ENCODE peak calls at places on chromosomes 3 and 15, in ten cellular contexts. One of them, this sample, is unnamed.
A peak's percentile ranks its signal among the peaks of the same experiment; 100 is the strongest.

GRCh38 chr3:127288343-127288742 is 497 bp upstream of the PRR20G start:
- DNase-seq in uterus: no peak
- DNase-seq in CD8-positive, alpha-beta T cell: no peak
- DNase-seq in cardiac muscle cell: no peak
- DNase-seq in astrocyte: no peak
- DNase-seq in aorta: no peak
- DNase-seq in Peyer's patch: no peak
- DNase-seq in NT2/D1: no peak
- DNase-seq in neural progenitor cell: no peak
- DNase-seq in HCT116: no peak
- DNase-seq in this sample: peak; percentile 53

GRCh38 chr15:99729920-99730319 is 3.3 kb downstream of the LYSMD4 start:
- DNase-seq in uterus: peak; percentile 47
- DNase-seq in CD8-positive, alpha-beta T cell: no peak
- DNase-seq in cardiac muscle cell: peak; percentile 56
- DNase-seq in astrocyte: peak; percentile 16
- DNase-seq in aorta: no peak
- DNase-seq in Peyer's patch: no peak
- DNase-seq in NT2/D1: no peak
- DNase-seq in neural progenitor cell: peak; percentile 54
- DNase-seq in HCT116: no peak
- DNase-seq in this sample: no peak

GRCh38 chr15:65110676-65111292 is 4.2 kb downstream of the UBAP1L start:
- DNase-seq in uterus: no peak
- DNase-seq in CD8-positive, alpha-beta T cell: no peak
- DNase-seq in cardiac muscle cell: no peak
- DNase-seq in astrocyte: peak; percentile 66
- DNase-seq in aorta: no peak
- DNase-seq in Peyer's patch: no peak
- DNase-seq in NT2/D1: no peak
- DNase-seq in neural progenitor cell: peak; percentile 23
- DNase-seq in HCT116: no peak
- DNase-seq in this sample: no peak

GRCh38 chr3:13140596-13140995 is 67.4 kb upstream of the IQSEC1 start:
- DNase-seq in uterus: no peak
- DNase-seq in CD8-positive, alpha-beta T cell: no peak
- DNase-seq in cardiac muscle cell: no peak
- DNase-seq in astrocyte: no peak
- DNase-seq in aorta: peak; percentile 50
- DNase-seq in Peyer's patch: no peak
- DNase-seq in NT2/D1: no peak
- DNase-seq in neural progenitor cell: no peak
- DNase-seq in HCT116: no peak
- DNase-seq in this sample: peak; percentile 12

GRCh38 chr15:35047528-35047927 is 37.6 kb downstream of the NANOGP8 start:
- DNase-seq in uterus: no peak
- DNase-seq in CD8-positive, alpha-beta T cell: no peak
- DNase-seq in cardiac muscle cell: no peak
- DNase-seq in astrocyte: no peak
- DNase-seq in aorta: no peak
- DNase-seq in Peyer's patch: no peak
- DNase-seq in NT2/D1: no peak
- DNase-seq in neural progenitor cell: no peak
- DNase-seq in HCT116: no peak
- DNase-seq in this sample: no peak

GRCh38 chr15:85141601-85142185 is 160.0 kb downstream of the PDE8A start:
- DNase-seq in uterus: no peak
- DNase-seq in CD8-positive, alpha-beta T cell: no peak
- DNase-seq in cardiac muscle cell: no peak
- DNase-seq in astrocyte: peak; percentile 18
- DNase-seq in aorta: no peak
- DNase-seq in Peyer's patch: no peak
- DNase-seq in NT2/D1: no peak
- DNase-seq in neural progenitor cell: no peak
- DNase-seq in HCT116: no peak
- DNase-seq in this sample: no peak

GRCh38 chr3:112187300-112187699 is 54.3 kb upstream of the GCSAM start:
- DNase-seq in uterus: no peak
- DNase-seq in CD8-positive, alpha-beta T cell: no peak
- DNase-seq in cardiac muscle cell: no peak
- DNase-seq in astrocyte: no peak
- DNase-seq in aorta: no peak
- DNase-seq in Peyer's patch: no peak
- DNase-seq in NT2/D1: no peak
- DNase-seq in neural progenitor cell: no peak
- DNase-seq in HCT116: no peak
- DNase-seq in this sample: no peak

GRCh38 chr3:32406481-32407408 is 15.1 kb downstream of the CMTM7 start:
- DNase-seq in uterus: no peak
- DNase-seq in CD8-positive, alpha-beta T cell: no peak
- DNase-seq in cardiac muscle cell: no peak
- DNase-seq in astrocyte: no peak
- DNase-seq in aorta: no peak
- DNase-seq in Peyer's patch: no peak
- DNase-seq in NT2/D1: no peak
- DNase-seq in neural progenitor cell: no peak
- DNase-seq in HCT116: no peak
- DNase-seq in this sample: no peak

GRCh38 chr3:22117091-22117490 is 366.1 kb upstream of the ZNF385D start:
- DNase-seq in uterus: no peak
- DNase-seq in CD8-positive, alpha-beta T cell: no peak
- DNase-seq in cardiac muscle cell: no peak
- DNase-seq in astrocyte: no peak
- DNase-seq in aorta: no peak
- DNase-seq in Peyer's patch: no peak
- DNase-seq in NT2/D1: no peak
- DNase-seq in neural progenitor cell: no peak
- DNase-seq in HCT116: no peak
- DNase-seq in this sample: no peak

GRCh38 chr15:64232400-64232799 is 69.6 kb upstream of the PPIB start:
- DNase-seq in uterus: no peak
- DNase-seq in CD8-positive, alpha-beta T cell: no peak
- DNase-seq in cardiac muscle cell: no peak
- DNase-seq in astrocyte: peak; percentile 89
- DNase-seq in aorta: no peak
- DNase-seq in Peyer's patch: no peak
- DNase-seq in NT2/D1: no peak
- DNase-seq in neural progenitor cell: no peak
- DNase-seq in HCT116: no peak
- DNase-seq in this sample: no peak

GRCh38 chr15:95843241-95843851 is 487.2 kb upstream of the NR2F2 start:
- DNase-seq in uterus: no peak
- DNase-seq in CD8-positive, alpha-beta T cell: no peak
- DNase-seq in cardiac muscle cell: no peak
- DNase-seq in astrocyte: peak; percentile 91
- DNase-seq in aorta: no peak
- DNase-seq in Peyer's patch: no peak
- DNase-seq in NT2/D1: no peak
- DNase-seq in neural progenitor cell: no peak
- DNase-seq in HCT116: no peak
- DNase-seq in this sample: no peak

GRCh38 chr3:122915300-122916055 is 112.1 kb downstream of the SEMA5B start:
- DNase-seq in uterus: no peak
- DNase-seq in CD8-positive, alpha-beta T cell: no peak
- DNase-seq in cardiac muscle cell: no peak
- DNase-seq in astrocyte: no peak
- DNase-seq in aorta: no peak
- DNase-seq in Peyer's patch: no peak
- DNase-seq in NT2/D1: no peak
- DNase-seq in neural progenitor cell: no peak
- DNase-seq in HCT116: no peak
- DNase-seq in this sample: peak; percentile 55

GRCh38 chr3:43770426-43771103 is 79.8 kb downstream of the ABHD5 start:
- DNase-seq in uterus: peak; percentile 37
- DNase-seq in CD8-positive, alpha-beta T cell: peak; percentile 30
- DNase-seq in cardiac muscle cell: no peak
- DNase-seq in astrocyte: peak; percentile 37
- DNase-seq in aorta: peak; percentile 86
- DNase-seq in Peyer's patch: peak; percentile 18
- DNase-seq in NT2/D1: no peak
- DNase-seq in neural progenitor cell: no peak
- DNase-seq in HCT116: no peak
- DNase-seq in this sample: peak; percentile 64

GRCh38 chr3:182973047-182973446 is 7.3 kb downstream of the DCUN1D1 start:
- DNase-seq in uterus: no peak
- DNase-seq in CD8-positive, alpha-beta T cell: no peak
- DNase-seq in cardiac muscle cell: no peak
- DNase-seq in astrocyte: no peak
- DNase-seq in aorta: no peak
- DNase-seq in Peyer's patch: no peak
- DNase-seq in NT2/D1: no peak
- DNase-seq in neural progenitor cell: no peak
- DNase-seq in HCT116: no peak
- DNase-seq in this sample: no peak

GRCh38 chr3:126742057-126742456 is 38.0 kb downstream of the CHCHD6 start:
- DNase-seq in uterus: no peak
- DNase-seq in CD8-positive, alpha-beta T cell: no peak
- DNase-seq in cardiac muscle cell: no peak
- DNase-seq in astrocyte: no peak
- DNase-seq in aorta: no peak
- DNase-seq in Peyer's patch: no peak
- DNase-seq in NT2/D1: no peak
- DNase-seq in neural progenitor cell: no peak
- DNase-seq in HCT116: no peak
- DNase-seq in this sample: no peak

GRCh38 chr3:146164071-146164470 is 3.1 kb upstream of the PLOD2 start:
- DNase-seq in uterus: no peak
- DNase-seq in CD8-positive, alpha-beta T cell: no peak
- DNase-seq in cardiac muscle cell: no peak
- DNase-seq in astrocyte: peak; percentile 53
- DNase-seq in aorta: no peak
- DNase-seq in Peyer's patch: no peak
- DNase-seq in NT2/D1: no peak
- DNase-seq in neural progenitor cell: no peak
- DNase-seq in HCT116: no peak
- DNase-seq in this sample: no peak
- H3K27me3 ChIP-seq in uterus: no peaks in the 10 kb centered on the region
- H3K27me3 ChIP-seq in CD8-positive, alpha-beta T cell: peaks cover 9% of the 10 kb centered on the region
- H3K27me3 ChIP-seq in cardiac muscle cell: no peaks in the 10 kb centered on the region
- H3K27me3 ChIP-seq in astrocyte: no peaks in the 10 kb centered on the region
- H3K27me3 ChIP-seq in aorta: no peaks in the 10 kb centered on the region
- H3K27me3 ChIP-seq in Peyer's patch: no peaks in the 10 kb centered on the region
- H3K27me3 ChIP-seq in NT2/D1: no peaks in the 10 kb centered on the region
- H3K27me3 ChIP-seq in neural progenitor cell: peaks cover 24% of the 10 kb centered on the region
- H3K27me3 ChIP-seq in HCT116: no peaks in the 10 kb centered on the region
- H3K27me3 ChIP-seq in this sample: no peaks in the 10 kb centered on the region

DNA sequence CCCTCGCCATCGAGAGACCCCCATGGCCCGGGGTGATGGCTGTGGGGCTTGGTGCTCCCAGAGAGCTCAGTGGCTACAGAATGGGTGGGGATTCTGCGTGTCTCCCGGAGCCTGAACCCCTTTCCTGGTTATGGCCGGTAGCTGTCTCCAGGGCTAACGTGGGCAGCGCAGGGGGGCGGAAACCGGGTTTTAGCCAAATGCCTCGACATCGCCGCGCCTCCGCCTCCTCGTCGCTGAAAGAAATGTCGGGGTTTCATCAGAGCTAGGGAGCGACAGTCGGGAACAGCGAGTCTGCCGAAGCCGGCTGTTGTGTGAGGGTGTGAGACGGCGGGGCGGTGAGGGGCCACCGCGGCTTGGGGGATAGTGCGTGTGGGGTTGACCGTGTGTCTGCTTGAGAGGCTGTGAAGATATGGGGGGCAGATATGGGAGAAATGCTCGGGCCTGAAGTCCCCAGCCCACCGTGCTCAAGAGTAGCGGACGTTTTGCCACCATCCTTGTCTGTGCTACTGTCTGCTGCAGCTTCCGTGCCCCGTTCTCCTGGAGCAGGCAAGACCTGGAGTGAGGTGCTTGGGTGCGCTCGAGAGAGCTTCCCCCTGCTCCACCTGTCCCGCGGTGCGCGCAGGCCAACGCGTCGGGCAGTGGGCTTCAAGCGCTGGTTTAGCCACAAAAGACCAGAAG is 836 bp upstream of the ISLR2 start:
- DNase-seq in uterus: no peak
- DNase-seq in CD8-positive, alpha-beta T cell: no peak
- DNase-seq in cardiac muscle cell: no peak
- DNase-seq in astrocyte: no peak
- DNase-seq in aorta: no peak
- DNase-seq in Peyer's patch: peak; percentile 12
- DNase-seq in NT2/D1: no peak
- DNase-seq in neural progenitor cell: peak; percentile 72
- DNase-seq in HCT116: no peak
- DNase-seq in this sample: peak; percentile 73
- H3K4me3 ChIP-seq in uterus: no peak overlapping the region
- H3K4me3 ChIP-seq in CD8-positive, alpha-beta T cell: no peak overlapping the region
- H3K4me3 ChIP-seq in cardiac muscle cell: no peak overlapping the region
- H3K4me3 ChIP-seq in astrocyte: peak overlapping the region; percentile 23
- H3K4me3 ChIP-seq in aorta: no peak overlapping the region
- H3K4me3 ChIP-seq in Peyer's patch: no peak overlapping the region
- H3K4me3 ChIP-seq in NT2/D1: peak overlapping the region; percentile 31
- H3K4me3 ChIP-seq in neural progenitor cell: peak overlapping the region; percentile 43
- H3K4me3 ChIP-seq in HCT116: no peak overlapping the region
- H3K4me3 ChIP-seq in this sample: no peak overlapping the region

GRCh38 chr3:179018808-179019207 is 52.8 kb downstream of the ZMAT3 start:
- DNase-seq in uterus: no peak
- DNase-seq in CD8-positive, alpha-beta T cell: no peak
- DNase-seq in cardiac muscle cell: no peak
- DNase-seq in astrocyte: no peak
- DNase-seq in aorta: no peak
- DNase-seq in Peyer's patch: no peak
- DNase-seq in NT2/D1: no peak
- DNase-seq in neural progenitor cell: no peak
- DNase-seq in HCT116: no peak
- DNase-seq in this sample: no peak
- H3K4me1 ChIP-seq in uterus: no peaks in the 10 kb centered on the region
- H3K4me1 ChIP-seq in CD8-positive, alpha-beta T cell: peaks cover 3% of the 10 kb centered on the region
- H3K4me1 ChIP-seq in cardiac muscle cell: no peaks in the 10 kb centered on the region
- H3K4me1 ChIP-seq in astrocyte: no peaks in the 10 kb centered on the region
- H3K4me1 ChIP-seq in aorta: peaks cover 2% of the 10 kb centered on the region
- H3K4me1 ChIP-seq in Peyer's patch: no peaks in the 10 kb centered on the region
- H3K4me1 ChIP-seq in NT2/D1: no peaks in the 10 kb centered on the region
- H3K4me1 ChIP-seq in neural progenitor cell: no peaks in the 10 kb centered on the region
- H3K4me1 ChIP-seq in HCT116: peaks cover 2% of the 10 kb centered on the region
- H3K4me1 ChIP-seq in this sample: no peaks in the 10 kb centered on the region

GRCh38 chr3:187336322-187336721 is 31.9 kb upstream of the RTP4 start:
- DNase-seq in uterus: no peak
- DNase-seq in CD8-positive, alpha-beta T cell: no peak
- DNase-seq in cardiac muscle cell: no peak
- DNase-seq in astrocyte: no peak
- DNase-seq in aorta: no peak
- DNase-seq in Peyer's patch: no peak
- DNase-seq in NT2/D1: no peak
- DNase-seq in neural progenitor cell: no peak
- DNase-seq in HCT116: no peak
- DNase-seq in this sample: no peak

GRCh38 chr3:187343670-187344069 is 24.5 kb upstream of the RTP4 start:
- DNase-seq in uterus: no peak
- DNase-seq in CD8-positive, alpha-beta T cell: no peak
- DNase-seq in cardiac muscle cell: no peak
- DNase-seq in astrocyte: no peak
- DNase-seq in aorta: no peak
- DNase-seq in Peyer's patch: no peak
- DNase-seq in NT2/D1: no peak
- DNase-seq in neural progenitor cell: no peak
- DNase-seq in HCT116: no peak
- DNase-seq in this sample: no peak

GRCh38 chr3:187340572-187340971 is 27.6 kb upstream of the RTP4 start:
- DNase-seq in uterus: no peak
- DNase-seq in CD8-positive, alpha-beta T cell: no peak
- DNase-seq in cardiac muscle cell: peak; percentile 21
- DNase-seq in astrocyte: no peak
- DNase-seq in aorta: no peak
- DNase-seq in Peyer's patch: no peak
- DNase-seq in NT2/D1: no peak
- DNase-seq in neural progenitor cell: no peak
- DNase-seq in HCT116: no peak
- DNase-seq in this sample: no peak

GRCh38 chr3:187342255-187342654 is 25.9 kb upstream of the RTP4 start:
- DNase-seq in uterus: no peak
- DNase-seq in CD8-positive, alpha-beta T cell: no peak
- DNase-seq in cardiac muscle cell: no peak
- DNase-seq in astrocyte: no peak
- DNase-seq in aorta: no peak
- DNase-seq in Peyer's patch: no peak
- DNase-seq in NT2/D1: no peak
- DNase-seq in neural progenitor cell: no peak
- DNase-seq in HCT116: no peak
- DNase-seq in this sample: no peak
- H3K27me3 ChIP-seq in uterus: no peaks in the 10 kb centered on the region
- H3K27me3 ChIP-seq in CD8-positive, alpha-beta T cell: no peaks in the 10 kb centered on the region
- H3K27me3 ChIP-seq in cardiac muscle cell: no peaks in the 10 kb centered on the region
- H3K27me3 ChIP-seq in astrocyte: no peaks in the 10 kb centered on the region
- H3K27me3 ChIP-seq in aorta: no peaks in the 10 kb centered on the region
- H3K27me3 ChIP-seq in Peyer's patch: no peaks in the 10 kb centered on the region
- H3K27me3 ChIP-seq in NT2/D1: no peaks in the 10 kb centered on the region
- H3K27me3 ChIP-seq in neural progenitor cell: no peaks in the 10 kb centered on the region
- H3K27me3 ChIP-seq in HCT116: peaks cover 14% of the 10 kb centered on the region
- H3K27me3 ChIP-seq in this sample: no peaks in the 10 kb centered on the region

This sample was measured in upper lobe of left lung.